ENCODE peak calls at places on chromosomes 13 and 19, in eight cellular contexts. G, O, B, H, E, C, K and X are unnamed samples.

GRCh38 chr13:104318121-104318520 is 1251.9 kb upstream of the SLC10A2 start:
- DNase-seq in G (peak; percentile 49), O (peak; percentile 46), B (peak; percentile 57), H (peak; percentile 38), E (no peak), C (peak; percentile 41), K (peak; percentile 49), X (peak; percentile 15)

GRCh38 chr13:98930014-98930625 is 47.7 kb downstream of the DOCK9 start:
- DNase-seq in G (no peak), O (peak; percentile 29), B (no peak), H (no peak), E (no peak), C (no peak), K (no peak), X (peak; percentile 33)

GRCh38 chr19:48249502-48250014 is 6.2 kb downstream of the CARD8 start:
- DNase-seq in G (no peak), O (no peak), B (no peak), H (no peak), E (peak; percentile 74), C (peak; percentile 42), K (no peak), X (no peak)

GRCh38 chr13:71759506-71760225 is 107.3 kb downstream of the DACH1 start:
- DNase-seq in G (no peak), O (no peak), B (peak; percentile 47), H (no peak), E (no peak), C (no peak), K (no peak), X (peak; percentile 53)

GRCh38 chr13:29472317-29472961 is 123.0 kb downstream of the SLC7A1 start:
- DNase-seq in G (peak; percentile 72), O (peak; percentile 71), B (peak; percentile 59), H (peak; percentile 67), E (peak; percentile 85), C (peak; percentile 76), K (peak; percentile 58), X (peak; percentile 85)

GRCh38 chr19:4495471-4495870 is 22.8 kb downstream of the PLIN4 start:
- DNase-seq in G (no peak), O (no peak), B (no peak), H (no peak), E (peak; percentile 58), C (no peak), K (no peak), X (peak; percentile 44)

GRCh38 chr13:62643007-62643483 is 1227.4 kb upstream of the PCDH20 start:
- DNase-seq in G (no peak), O (peak; percentile 40), B (peak; percentile 41), H (peak; percentile 80), E (no peak), C (peak; percentile 20), K (peak; percentile 66), X (no peak)

GRCh38 chr19:17394891-17395415 is 957 bp upstream of the CCDC194 start:
- DNase-seq in G (peak; percentile 81), O (no peak), B (peak; percentile 52), H (peak; percentile 50), E (peak; percentile 81), C (peak; percentile 69), K (peak; percentile 53), X (peak; percentile 97)

GRCh38 chr13:70960841-70961443 is 852.7 kb upstream of the KLHL1 start:
- DNase-seq in G (peak; percentile 23), O (peak; percentile 64), B (peak; percentile 28), H (peak; percentile 51), E (no peak), C (peak; percentile 50), K (peak; percentile 13), X (peak; percentile 26)

GRCh38 chr13:97125810-97126738 is 96.1 kb upstream of the MBNL2 start:
- DNase-seq in G (no peak), O (peak; percentile 64), B (peak; percentile 79), H (peak; percentile 61), E (no peak), C (no peak), K (peak; percentile 39), X (no peak)

GRCh38 chr13:110236831-110237261 is 70.1 kb downstream of the COL4A1 start:
- DNase-seq in G (no peak), O (no peak), B (no peak), H (no peak), E (no peak), C (no peak), K (no peak), X (no peak)

GRCh38 chr13:114049026-114049425 is 75.2 kb upstream of the C13orf46 start:
- DNase-seq in G (no peak), O (no peak), B (no peak), H (no peak), E (no peak), C (no peak), K (no peak), X (no peak)

GRCh38 chr19:36745870-36746269 is 26.7 kb downstream of the ZNF850 start:
- DNase-seq in G (no peak), O (no peak), B (no peak), H (no peak), E (no peak), C (no peak), K (no peak), X (no peak)

GRCh38 chr13:36445806-36446423 is 13.6 kb downstream of the CCNA1 start:
- DNase-seq in G (no peak), O (no peak), B (no peak), H (peak; percentile 76), E (no peak), C (no peak), K (no peak), X (no peak)

GRCh38 chr19:35738887-35739229 is 3.4 kb downstream of the IGFLR1 start:
- DNase-seq in G (no peak), O (no peak), B (no peak), H (no peak), E (peak; percentile 48), C (no peak), K (no peak), X (no peak)

GRCh38 chr13:32314968-32315254 is 252 bp downstream of the ZAR1L start:
- DNase-seq in G (peak; percentile 60), O (peak; percentile 66), B (peak; percentile 67), H (peak; percentile 5), E (peak; percentile 89), C (peak; percentile 57), K (peak; percentile 44), X (peak; percentile 85)

GRCh38 chr19:46744005-46744691 is 1.7 kb upstream of the FKRP start:
- DNase-seq in G (no peak), O (no peak), B (no peak), H (no peak), E (no peak), C (no peak), K (no peak), X (no peak)

GRCh38 chr13:30870049-30870884 is 35.8 kb upstream of the MEDAG start:
- DNase-seq in G (no peak), O (peak; percentile 82), B (peak; percentile 99), H (peak; percentile 46), E (peak; percentile 96), C (peak; percentile 100), K (peak; percentile 100), X (peak; percentile 82)

GRCh38 chr13:114067381-114067885 is 65.0 kb downstream of the RASA3 start:
- DNase-seq in G (no peak), O (no peak), B (peak; percentile 64), H (peak; percentile 43), E (peak; percentile 53), C (peak; percentile 61), K (peak; percentile 68), X (no peak)

GRCh38 chr13:113955691-113956090 is 18.2 kb downstream of the C13orf46 start:
- DNase-seq in G (no peak), O (no peak), B (no peak), H (no peak), E (no peak), C (no peak), K (no peak), X (no peak)

GRCh38 chr13:113393572-113394503 is 29.9 kb upstream of the GRTP1 start:
- DNase-seq in G (no peak), O (peak; percentile 92), B (peak; percentile 59), H (peak; percentile 77), E (peak; percentile 94), C (peak; percentile 64), K (peak; percentile 59), X (peak; percentile 94)

DNA sequence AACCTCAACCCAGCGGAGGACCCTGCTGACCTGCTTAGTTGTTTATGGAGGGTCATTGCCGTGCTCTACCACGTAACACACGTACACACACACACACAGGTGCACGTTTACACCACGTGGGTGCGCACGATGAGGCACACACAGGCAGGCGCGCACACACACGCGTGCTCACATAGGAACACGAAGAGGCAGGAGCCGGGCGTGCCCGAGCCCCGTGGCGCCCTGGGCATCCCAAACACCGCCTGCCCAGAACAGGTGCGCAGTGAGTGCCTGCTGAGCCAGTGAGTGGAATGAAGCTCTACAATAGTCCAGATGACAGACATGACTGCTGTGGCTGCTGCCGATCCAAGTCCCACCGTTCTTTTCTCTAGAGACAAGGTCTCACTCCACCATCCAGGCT is 11.2 kb upstream of the MADCAM1 start:
- DNase-seq in G (no peak), O (no peak), B (no peak), H (no peak), E (no peak), C (no peak), K (no peak), X (no peak)
- H3K4me3 ChIP-seq in G (no peak overlapping the region), O (no peak overlapping the region), B (no peak overlapping the region), H (no peak overlapping the region), E (no peak overlapping the region), C (no peak overlapping the region), K (no peak overlapping the region), X (no peak overlapping the region)

GRCh38 chr13:40776681-40777165 is 5.7 kb upstream of the MRPS31 start:
- DNase-seq in G (no peak), O (no peak), B (peak; percentile 76), H (peak; percentile 54), E (peak; percentile 88), C (peak; percentile 87), K (peak; percentile 55), X (no peak)
- H2AFZ ChIP-seq in G (peak overlapping the region; percentile 94), O (peak overlapping the region; percentile 67), B (no peak overlapping the region), H (peak overlapping the region; percentile 87), E (peak overlapping the region; percentile 75), C (peak overlapping the region; percentile 79), K (peak overlapping the region; percentile 81), X (no peak overlapping the region)

DNA sequence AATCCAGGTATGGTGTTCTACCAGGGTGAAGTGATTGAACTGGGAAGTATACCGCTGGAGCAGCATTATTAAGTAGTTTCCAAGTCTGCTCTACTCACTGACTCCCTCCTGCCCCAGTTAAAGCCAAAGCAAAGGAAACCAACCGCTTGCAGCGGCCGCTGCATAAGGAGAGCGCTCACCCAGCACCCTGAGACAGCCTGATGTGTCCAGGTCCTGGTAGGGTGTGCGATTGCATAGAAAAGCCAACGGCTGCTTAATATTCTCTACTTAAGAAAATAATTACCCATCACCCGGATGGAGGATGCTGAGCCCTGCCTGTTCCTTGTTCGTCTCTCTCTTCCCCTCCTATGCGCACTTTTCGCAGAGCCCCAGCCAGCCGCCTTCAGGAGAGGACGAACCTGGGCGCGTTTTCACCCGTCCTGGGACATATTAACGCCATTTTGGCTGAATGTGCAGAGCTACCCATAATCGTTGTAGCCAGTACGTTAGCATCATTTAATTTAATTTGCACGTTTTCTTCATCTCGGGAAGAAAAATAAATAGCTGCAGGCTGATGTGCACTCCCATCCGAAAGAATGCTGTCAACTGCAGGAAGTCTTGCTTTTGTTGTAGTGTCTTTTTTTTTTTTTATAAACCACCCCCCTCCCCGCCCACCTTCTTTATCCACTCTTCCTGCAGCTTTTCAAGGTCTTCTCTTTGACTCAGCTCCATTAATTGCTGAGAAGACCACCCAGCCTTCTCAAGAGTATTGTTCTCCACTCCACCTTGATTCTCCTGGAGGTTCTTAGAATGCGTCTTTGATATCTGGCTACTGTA is 214.4 kb downstream of the TEX29 start:
- DNase-seq in G (no peak), O (no peak), B (no peak), H (no peak), E (no peak), C (no peak), K (no peak), X (peak; percentile 57)
- H3K4me3 ChIP-seq in G (no peak overlapping the region), O (no peak overlapping the region), B (no peak overlapping the region), H (no peak overlapping the region), E (no peak overlapping the region), C (no peak overlapping the region), K (no peak overlapping the region), X (peak overlapping the region; percentile 53)

GRCh38 chr19:44905437-44906160 is at the start of gene APOE:
- DNase-seq in G (peak; percentile 57), O (peak; percentile 75), B (no peak), H (no peak), E (no peak), C (peak; percentile 54), K (no peak), X (peak; percentile 91)
- H2AFZ ChIP-seq in G (peak within 1 kb of the TSS; percentile 62), O (peak within 1 kb of the TSS; percentile 65), B (peak within 1 kb of the TSS; percentile 39), H (no peak within 1 kb of the TSS), E (no peak within 1 kb of the TSS), C (peak within 1 kb of the TSS; percentile 20), K (peak within 1 kb of the TSS; percentile 82), X (peak within 1 kb of the TSS; percentile 38)